ENCODE peak calls at places on chromosomes 11 and 22, in four cellular contexts. E is GM23338, T is NCI-H1092, W is hypothalamus. F is an unnamed sample.

GRCh38 chr22:46338636-46339035 is 3.1 kb downstream of the TRMU start:
- DNase-seq in E (no peak), W (no peak), T (no peak), F (no peak)

GRCh38 chr22:40348025-40348658 is 1.8 kb downstream of the ADSL start:
- DNase-seq in W (peak), E (peak), T (no peak), F (peak)

GRCh38 chr11:29296680-29297079 is 720.1 kb downstream of the KCNA4 start:
- DNase-seq in T (no peak), E (no peak), W (no peak), F (no peak)

GRCh38 chr11:110991621-110992355 is 253.7 kb upstream of the POU2AF2 start:
- DNase-seq in W (peak), E (no peak), T (no peak), F (no peak)

GRCh38 chr11:62627718-62628117 is 5.9 kb upstream of the B3GAT3 start:
- DNase-seq in E (no peak), W (no peak), T (no peak), F (no peak)

GRCh38 chr11:13168281-13168680 is 109.3 kb upstream of the BMAL1 start:
- DNase-seq in W (no peak), E (no peak), T (no peak), F (no peak)

GRCh38 chr11:129992161-129992944 is 10.3 kb downstream of the PRDM10 start:
- DNase-seq in W (no peak), E (peak), T (peak), F (no peak)

GRCh38 chr22:37229805-37230672 is 14.0 kb downstream of the RAC2 start:
- DNase-seq in W (no peak), E (no peak), T (no peak), F (peak)

GRCh38 chr11:34652191-34652958 is 31.5 kb downstream of the EHF start:
- DNase-seq in T (no peak), E (no peak), W (no peak), F (no peak)

GRCh38 chr11:86910592-86910991 is 44.6 kb downstream of the FZD4 start:
- DNase-seq in E (no peak), W (no peak), T (no peak), F (no peak)

GRCh38 chr11:19768815-19769214 is 56.2 kb downstream of the NAV2 start:
- DNase-seq in W (no peak), E (no peak), T (no peak), F (no peak)

GRCh38 chr11:118715837-118716260 is 36.4 kb upstream of the TREH start:
- DNase-seq in E (peak), T (no peak), W (peak), F (no peak)

GRCh38 chr11:65915821-65916251 is 3.0 kb downstream of the C11orf68 start:
- DNase-seq in W (peak), E (peak), T (no peak), F (no peak)

GRCh38 chr11:70225629-70226582 is 22.8 kb downstream of the FADD start:
- DNase-seq in W (no peak), E (no peak), T (no peak), F (no peak)

GRCh38 chr11:39668640-39669039 is 1790.8 kb downstream of the LRRC4C start:
- DNase-seq in T (no peak), E (no peak), W (no peak), F (no peak)

GRCh38 chr22:31692186-31692886 is 30.3 kb upstream of the PISD start:
- DNase-seq in W (no peak), E (no peak), T (no peak), F (no peak)

GRCh38 chr22:49576241-49577141 is 251.2 kb downstream of the BRD1 start:
- DNase-seq in W (no peak), E (no peak), T (no peak), F (peak)

GRCh38 chr22:40610329-40610850 is 26.1 kb downstream of the MRTFA start:
- DNase-seq in W (no peak), T (no peak), E (no peak), F (no peak)

GRCh38 chr11:108241370-108242037 is 18.6 kb downstream of the ATM start:
- DNase-seq in T (no peak), E (no peak), W (no peak), F (no peak)

GRCh38 chr11:107704432-107704831 is 7.4 kb downstream of the SLN start:
- DNase-seq in E (no peak), T (no peak), W (no peak), F (no peak)

GRCh38 chr11:30197869-30198268 is 32.9 kb upstream of the FSHB start:
- DNase-seq in E (no peak), T (no peak), W (no peak), F (no peak)

GRCh38 chr22:20268350-20269012 is 363 bp upstream of the RTN4R start:
- DNase-seq in W (peak), E (peak), T (peak), F (peak)

GRCh38 chr11:89125298-89125697 is 52.4 kb upstream of the TYR start:
- DNase-seq in T (no peak), E (peak), W (no peak), F (no peak)

GRCh38 chr11:44316388-44317240 is 6.7 kb upstream of the ALX4 start:
- DNase-seq in W (no peak), T (peak), E (peak), F (peak)

GRCh38 chr11:115672999-115673411 is 168.8 kb upstream of the CADM1 start:
- DNase-seq in W (no peak), E (no peak), T (no peak), F (no peak)

GRCh38 chr11:60164550-60165075 is 18.3 kb downstream of the MS4A6A start:
- DNase-seq in E (no peak), T (no peak), W (no peak), F (no peak)

GRCh38 chr11:96014234-96014633 is 90.3 kb upstream of the MTMR2 start:
- DNase-seq in W (no peak), E (no peak), T (no peak), F (no peak)

GRCh38 chr11:128716661-128717210 is 22.9 kb downstream of the FLI1 start:
- DNase-seq in E (peak), T (no peak), W (no peak), F (peak)

GRCh38 chr11:6546735-6547134 is 49.7 kb downstream of the DNHD1 start:
- DNase-seq in W (no peak), T (no peak), E (no peak), F (no peak)

GRCh38 chr11:12149672-12150225 is 39.4 kb downstream of the MICAL2 start:
- DNase-seq in W (peak), E (no peak), T (no peak), F (no peak)

GRCh38 chr11:45676522-45677095 is 11.2 kb upstream of the CHST1 start:
- DNase-seq in T (no peak), E (no peak), W (no peak), F (no peak)

GRCh38 chr11:34825670-34826383 is 90.4 kb downstream of the APIP start:
- DNase-seq in W (no peak), E (no peak), T (no peak), F (no peak)

GRCh38 chr11:44229664-44230063 is 80.3 kb downstream of the ALX4 start:
- DNase-seq in T (no peak), W (no peak), E (no peak), F (no peak)

GRCh38 chr11:110355011-110355744 is 58.8 kb upstream of the RDX start:
- DNase-seq in E (peak), W (no peak), T (no peak), F (no peak)

GRCh38 chr11:124676386-124676785 is 2.7 kb downstream of the SPA17 start:
- DNase-seq in E (no peak), T (no peak), W (no peak), F (no peak)

F was measured in activated naive CD8-positive, alpha-beta T cell treated with anti-CD3 and anti-CD28 coated beads, Interleukin-2, amount 10 ng/mL, durations not matched to agents 7 days and 5 days.